ENCODE peak calls at places on chromosomes 12 and 14, in six cellular contexts. One of them, this sample, is unnamed.

GRCh38 chr14:94386085-94387031 is 2.0 kb downstream of the SERPINA1 start:
- DNase-seq in gastrocnemius medialis: no peak
- DNase-seq in body of pancreas: no peak
- DNase-seq in NB4: no peak
- DNase-seq in uterus: no peak
- DNase-seq in heart left ventricle: no peak
- DNase-seq in this sample: no peak

GRCh38 chr12:65511134-65511912 is 232.8 kb downstream of the MSRB3 start:
- DNase-seq in uterus: peak
- DNase-seq in body of pancreas: peak
- DNase-seq in gastrocnemius medialis: no peak
- DNase-seq in heart left ventricle: peak
- DNase-seq in NB4: no peak
- DNase-seq in this sample: no peak

GRCh38 chr12:4114986-4115385 is 158.6 kb upstream of the CCND2 start:
- DNase-seq in body of pancreas: no peak
- DNase-seq in heart left ventricle: no peak
- DNase-seq in gastrocnemius medialis: no peak
- DNase-seq in uterus: no peak
- DNase-seq in NB4: no peak
- DNase-seq in this sample: no peak

GRCh38 chr12:109716512-109717389 is 3.1 kb downstream of the FAM222A start:
- DNase-seq in gastrocnemius medialis: peak
- DNase-seq in uterus: no peak
- DNase-seq in body of pancreas: no peak
- DNase-seq in heart left ventricle: peak
- DNase-seq in NB4: no peak
- DNase-seq in this sample: peak

GRCh38 chr12:67111182-67111581 is 158.0 kb upstream of the CAND1 start:
- DNase-seq in uterus: no peak
- DNase-seq in body of pancreas: peak
- DNase-seq in NB4: no peak
- DNase-seq in heart left ventricle: no peak
- DNase-seq in gastrocnemius medialis: no peak
- DNase-seq in this sample: no peak

GRCh38 chr14:34110531-34110930 is 159.7 kb upstream of the EGLN3 start:
- DNase-seq in body of pancreas: no peak
- DNase-seq in heart left ventricle: no peak
- DNase-seq in gastrocnemius medialis: no peak
- DNase-seq in NB4: no peak
- DNase-seq in uterus: no peak
- DNase-seq in this sample: no peak

GRCh38 chr12:109053382-109054123 is 1.2 kb downstream of the USP30 start:
- DNase-seq in uterus: no peak
- DNase-seq in body of pancreas: no peak
- DNase-seq in heart left ventricle: no peak
- DNase-seq in gastrocnemius medialis: no peak
- DNase-seq in NB4: peak
- DNase-seq in this sample: peak

GRCh38 chr12:4786795-4787194 is 66.6 kb downstream of the GALNT8 start:
- DNase-seq in body of pancreas: no peak
- DNase-seq in heart left ventricle: no peak
- DNase-seq in uterus: no peak
- DNase-seq in NB4: no peak
- DNase-seq in gastrocnemius medialis: no peak
- DNase-seq in this sample: no peak

GRCh38 chr12:31206038-31206670 is 119.8 kb downstream of the SINHCAF start:
- DNase-seq in NB4: no peak
- DNase-seq in uterus: no peak
- DNase-seq in gastrocnemius medialis: no peak
- DNase-seq in heart left ventricle: no peak
- DNase-seq in body of pancreas: peak
- DNase-seq in this sample: peak

GRCh38 chr14:65377576-65377975 is 35.0 kb upstream of the FUT8 start:
- DNase-seq in body of pancreas: no peak
- DNase-seq in NB4: peak
- DNase-seq in uterus: peak
- DNase-seq in heart left ventricle: no peak
- DNase-seq in gastrocnemius medialis: no peak
- DNase-seq in this sample: no peak

GRCh38 chr12:38138225-38139221 is 178.1 kb upstream of the ALG10B start:
- DNase-seq in heart left ventricle: peak
- DNase-seq in uterus: peak
- DNase-seq in body of pancreas: peak
- DNase-seq in NB4: peak
- DNase-seq in gastrocnemius medialis: peak
- DNase-seq in this sample: peak

GRCh38 chr12:52631676-52632459 is 13.5 kb upstream of the KRT73 start:
- DNase-seq in uterus: no peak
- DNase-seq in gastrocnemius medialis: no peak
- DNase-seq in heart left ventricle: no peak
- DNase-seq in body of pancreas: no peak
- DNase-seq in NB4: no peak
- DNase-seq in this sample: no peak

GRCh38 chr12:56723889-56724659 is 1.0 kb downstream of the NACA start:
- DNase-seq in gastrocnemius medialis: peak
- DNase-seq in NB4: peak
- DNase-seq in heart left ventricle: peak
- DNase-seq in uterus: peak
- DNase-seq in body of pancreas: peak
- DNase-seq in this sample: peak

GRCh38 chr14:33184587-33184986 is 245.9 kb downstream of the NPAS3 start:
- DNase-seq in uterus: no peak
- DNase-seq in NB4: no peak
- DNase-seq in body of pancreas: no peak
- DNase-seq in heart left ventricle: no peak
- DNase-seq in gastrocnemius medialis: no peak
- DNase-seq in this sample: peak

GRCh38 chr12:11877869-11878780 is 192.6 kb upstream of the BCL2L14 start:
- DNase-seq in uterus: peak
- DNase-seq in body of pancreas: peak
- DNase-seq in gastrocnemius medialis: no peak
- DNase-seq in heart left ventricle: no peak
- DNase-seq in NB4: no peak
- DNase-seq in this sample: peak

GRCh38 chr12:2271961-2272360 is 219.2 kb downstream of the CACNA1C start:
- DNase-seq in body of pancreas: no peak
- DNase-seq in uterus: no peak
- DNase-seq in gastrocnemius medialis: no peak
- DNase-seq in heart left ventricle: no peak
- DNase-seq in NB4: no peak
- DNase-seq in this sample: no peak

GRCh38 chr12:120468271-120468845 is 1.2 kb downstream of the SRSF9 start:
- DNase-seq in uterus: no peak
- DNase-seq in NB4: peak
- DNase-seq in body of pancreas: peak
- DNase-seq in heart left ventricle: peak
- DNase-seq in gastrocnemius medialis: no peak
- DNase-seq in this sample: peak

GRCh38 chr12:54257332-54257731 is 22.6 kb downstream of the CBX5 start:
- DNase-seq in heart left ventricle: no peak
- DNase-seq in uterus: no peak
- DNase-seq in gastrocnemius medialis: no peak
- DNase-seq in body of pancreas: no peak
- DNase-seq in NB4: no peak
- DNase-seq in this sample: no peak

GRCh38 chr14:98963610-98964009 is 308.4 kb downstream of the BCL11B start:
- DNase-seq in gastrocnemius medialis: no peak
- DNase-seq in body of pancreas: no peak
- DNase-seq in heart left ventricle: no peak
- DNase-seq in NB4: no peak
- DNase-seq in uterus: no peak
- DNase-seq in this sample: no peak

GRCh38 chr14:55847766-55848165 is 267.8 kb downstream of the KTN1 start:
- DNase-seq in uterus: no peak
- DNase-seq in gastrocnemius medialis: no peak
- DNase-seq in NB4: no peak
- DNase-seq in body of pancreas: no peak
- DNase-seq in heart left ventricle: no peak
- DNase-seq in this sample: no peak

DNA sequence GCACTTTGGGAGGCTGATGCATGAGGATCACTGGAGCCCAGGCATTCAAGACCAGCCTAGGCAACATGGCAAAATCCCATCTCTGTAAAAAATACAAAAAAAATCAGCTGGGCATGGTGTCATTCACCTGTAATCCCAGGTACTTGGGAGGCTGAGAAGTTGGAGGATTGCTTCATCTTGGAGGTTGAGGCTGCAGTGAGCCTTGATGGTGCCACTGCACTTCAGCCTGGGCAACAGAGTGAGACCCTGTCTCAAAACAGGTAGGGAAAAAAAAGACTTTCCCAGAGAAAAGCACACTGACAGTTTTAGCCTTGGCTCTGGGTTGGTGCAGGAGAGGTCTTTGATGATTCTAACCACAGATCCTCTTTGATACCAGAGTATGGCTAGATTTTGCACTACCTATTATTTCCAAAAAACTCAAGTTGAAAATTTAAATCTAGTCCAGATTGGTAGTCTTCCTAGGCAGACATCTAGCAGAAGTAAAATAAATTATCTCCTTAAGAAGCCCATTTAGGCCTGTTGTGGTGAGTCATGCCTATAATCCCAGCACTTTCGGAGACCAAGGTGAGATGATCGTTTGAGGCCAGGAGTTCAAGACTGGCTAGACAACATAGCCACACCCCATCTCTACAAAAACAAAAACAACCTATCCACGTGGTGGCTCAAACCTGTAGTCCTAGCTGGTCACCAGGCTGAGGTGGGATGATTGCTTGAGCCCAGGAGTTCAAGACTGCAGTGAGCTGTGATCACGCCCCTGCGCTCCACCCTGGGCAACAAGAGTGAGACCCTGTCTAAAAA is 18.6 kb downstream of the LARP4 start:
- DNase-seq in NB4: no peak
- DNase-seq in body of pancreas: no peak
- DNase-seq in uterus: no peak
- DNase-seq in heart left ventricle: no peak
- DNase-seq in gastrocnemius medialis: no peak
- DNase-seq in this sample: no peak
- TF ChIP-seq POLR2A in NB4: no peak
- TF ChIP-seq POLR2A in body of pancreas: no peak
- TF ChIP-seq POLR2A in uterus: no peak
- TF ChIP-seq POLR2A in heart left ventricle: no peak
- TF ChIP-seq POLR2A in gastrocnemius medialis: no peak
- TF ChIP-seq POLR2A in this sample: no peak

GRCh38 chr14:103123128-103123633 is at the start of gene TNFAIP2:
- DNase-seq in heart left ventricle: peak
- DNase-seq in NB4: peak
- DNase-seq in gastrocnemius medialis: no peak
- DNase-seq in body of pancreas: peak
- DNase-seq in uterus: peak
- DNase-seq in this sample: peak
- H3K4me3 ChIP-seq in heart left ventricle: peak
- H3K4me3 ChIP-seq in NB4: peak
- H3K4me3 ChIP-seq in gastrocnemius medialis: peak
- H3K4me3 ChIP-seq in body of pancreas: peak
- H3K4me3 ChIP-seq in uterus: peak
- H3K4me3 ChIP-seq in this sample: peak

DNA sequence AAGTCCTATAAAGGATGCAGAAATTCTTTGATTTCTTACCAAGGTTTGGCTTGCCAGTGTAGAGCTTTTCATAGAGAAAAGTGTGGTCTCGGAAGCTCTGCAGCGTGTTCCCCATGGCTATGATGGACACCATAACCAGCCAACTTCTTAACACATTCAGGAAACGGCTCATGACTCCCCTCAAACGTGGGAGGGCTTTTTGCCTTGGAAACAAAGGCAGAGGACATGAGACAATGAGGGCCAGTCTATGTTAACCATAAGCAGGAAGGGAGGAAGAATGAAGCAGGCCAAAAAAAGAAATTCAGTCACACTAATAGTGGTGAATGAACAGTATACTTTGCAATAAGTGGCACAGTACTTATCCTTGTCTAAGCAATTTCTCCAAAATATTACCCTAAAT is 3.3 kb downstream of the ERG28 start:
- DNase-seq in heart left ventricle: no peak
- DNase-seq in gastrocnemius medialis: no peak
- DNase-seq in body of pancreas: no peak
- DNase-seq in NB4: no peak
- DNase-seq in uterus: no peak
- DNase-seq in this sample: no peak
- TF ChIP-seq POLR2A in heart left ventricle: no peak
- TF ChIP-seq POLR2A in gastrocnemius medialis: no peak
- TF ChIP-seq POLR2A in body of pancreas: no peak
- TF ChIP-seq POLR2A in NB4: no peak
- TF ChIP-seq POLR2A in uterus: no peak
- TF ChIP-seq POLR2A in this sample: no peak

DNA sequence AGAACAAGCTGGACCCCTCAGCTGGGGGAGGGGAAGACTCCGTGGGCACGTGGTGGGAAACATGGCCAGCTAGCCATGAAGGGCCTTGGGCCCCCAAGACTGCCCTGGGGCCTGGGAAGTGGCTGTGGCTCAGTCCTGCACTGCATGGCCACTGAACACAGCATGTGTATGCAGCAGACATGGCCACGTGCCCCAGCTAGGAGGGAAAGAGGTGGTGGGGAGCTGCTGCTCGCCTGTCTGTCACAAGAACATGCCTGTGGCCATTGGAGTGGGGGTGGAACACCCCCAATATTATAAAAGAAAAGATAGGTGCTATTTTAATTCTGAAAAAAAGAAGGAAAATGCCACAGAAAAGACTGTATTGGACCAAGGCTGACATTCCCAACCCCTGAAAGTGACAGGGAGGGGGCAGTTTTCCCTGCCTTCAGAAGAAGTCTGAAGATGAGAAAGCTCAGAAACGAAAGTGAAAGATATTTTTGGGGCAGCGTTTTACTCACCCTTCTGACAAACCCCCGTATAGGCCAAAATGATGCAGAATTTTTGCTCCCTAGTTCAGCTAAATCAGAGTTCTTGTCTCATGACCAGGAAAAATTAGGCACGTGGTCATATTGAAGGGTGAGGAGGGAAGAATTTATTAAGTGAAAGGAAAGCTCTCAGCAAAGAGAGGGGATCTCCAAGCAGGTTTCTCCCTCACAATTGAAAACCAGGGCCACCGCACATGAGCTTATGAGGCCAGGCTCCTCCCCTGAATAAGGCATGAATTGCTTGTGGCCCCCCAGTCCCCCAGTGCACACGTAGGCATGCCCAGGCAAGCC is 35.2 kb upstream of the PCNX1 start:
- DNase-seq in uterus: no peak
- DNase-seq in gastrocnemius medialis: no peak
- DNase-seq in heart left ventricle: no peak
- DNase-seq in body of pancreas: no peak
- DNase-seq in NB4: no peak
- DNase-seq in this sample: no peak
- H3K4me3 ChIP-seq in uterus: no peak
- H3K4me3 ChIP-seq in gastrocnemius medialis: no peak
- H3K4me3 ChIP-seq in heart left ventricle: no peak
- H3K4me3 ChIP-seq in body of pancreas: no peak
- H3K4me3 ChIP-seq in NB4: no peak
- H3K4me3 ChIP-seq in this sample: no peak